ENCODE peak calls at places on chromosomes 1 and 21, in eight cellular contexts. V is activated naive CD4-positive, alpha-beta T cell; L is esophagus squamous epithelium; C is Daoy; F is uterus; A is dorsolateral prefrontal cortex; R is effector memory CD8-positive, alpha-beta T cell; Z is T47D. P is an unnamed sample.

GRCh38 chr1:234535763-234536515 is 57.0 kb upstream of the TARBP1 start:
- DNase-seq in V (no peak), L (no peak), C (no peak), F (peak), A (no peak), R (no peak), Z (peak), P (no peak)

GRCh38 chr1:14733053-14733778 is 134.7 kb downstream of the KAZN start:
- DNase-seq in V (no peak), L (no peak), C (peak), F (no peak), A (no peak), R (no peak), Z (no peak), P (no peak)

GRCh38 chr1:3431266-3431665 is 23.2 kb upstream of the ARHGEF16 start:
- DNase-seq in V (no peak), L (no peak), C (peak), F (no peak), A (no peak), R (no peak), Z (peak), P (no peak)

GRCh38 chr1:107057197-107058133 is 991 bp downstream of the PRMT6 start:
- DNase-seq in V (peak), L (no peak), C (peak), F (peak), A (peak), R (peak), Z (peak), P (peak)

GRCh38 chr1:167499657-167500056 is 18.7 kb downstream of the CD247 start:
- DNase-seq in V (no peak), L (no peak), C (no peak), F (no peak), A (no peak), R (no peak), Z (no peak), P (no peak)

GRCh38 chr1:187264995-187265602 is 436.4 kb downstream of the PLA2G4A start:
- DNase-seq in V (no peak), L (no peak), C (peak), F (no peak), A (peak), R (no peak), Z (peak), P (peak)

GRCh38 chr1:37764888-37765441 is at the start of gene EPHA10:
- DNase-seq in V (no peak), L (no peak), C (peak), F (no peak), A (peak), R (no peak), Z (no peak), P (peak)

GRCh38 chr21:34583926-34584563 is 30.9 kb downstream of the RCAN1 start:
- DNase-seq in V (no peak), L (no peak), C (no peak), F (no peak), A (no peak), R (no peak), Z (no peak), P (no peak)

GRCh38 chr1:55898191-55898590 is 681.2 kb downstream of the PLPP3 start:
- DNase-seq in V (no peak), L (no peak), C (no peak), F (no peak), A (no peak), R (no peak), Z (no peak), P (no peak)